ENCODE peak calls at places on chromosomes 12 and 14, in ten cellular contexts. D, M, Z, R, U, Q, A, N, G and H are unnamed samples.

GRCh38 chr12:3152892-3153291 is 75.7 kb downstream of the TSPAN9 start:
- ATAC-seq in D (no peak), M (peak), Z (no peak), R (peak), U (peak), Q (peak), A (peak), N (no peak), G (peak), H (no peak)

GRCh38 chr12:76462668-76463224 is 96.8 kb downstream of the OSBPL8 start:
- ATAC-seq in D (no peak), M (no peak), Z (no peak), R (no peak), U (no peak), Q (no peak), A (peak), N (peak), G (no peak), H (no peak)

GRCh38 chr12:65121049-65121955 is at the start of gene WIF1:
- ATAC-seq in D (peak), M (peak), Z (no peak), R (peak), U (peak), Q (peak), A (peak), N (peak), G (peak), H (peak)

GRCh38 chr12:131598717-131599116 is 112.2 kb upstream of the SFSWAP start:
- ATAC-seq in D (no peak), M (no peak), Z (no peak), R (no peak), U (peak), Q (no peak), A (no peak), N (no peak), G (no peak), H (no peak)

GRCh38 chr12:2307550-2307949 is 254.8 kb downstream of the CACNA1C start:
- ATAC-seq in D (no peak), M (no peak), Z (no peak), R (no peak), U (no peak), Q (no peak), A (no peak), N (no peak), G (no peak), H (no peak)

GRCh38 chr14:103607822-103608221 is 21.2 kb upstream of the KLC1 start:
- ATAC-seq in D (no peak), M (peak), Z (no peak), R (peak), U (no peak), Q (no peak), A (no peak), N (no peak), G (peak), H (no peak)

GRCh38 chr12:77685112-77685511 is 145.6 kb upstream of the NAV3 start:
- ATAC-seq in D (peak), M (no peak), Z (peak), R (peak), U (no peak), Q (peak), A (no peak), N (no peak), G (no peak), H (no peak)

GRCh38 chr12:96335270-96335669 is 65.0 kb downstream of the CDK17 start:
- ATAC-seq in D (no peak), M (no peak), Z (no peak), R (no peak), U (peak), Q (peak), A (peak), N (peak), G (peak), H (no peak)

GRCh38 chr12:75961878-75962277 is 69.7 kb downstream of the PHLDA1 start:
- ATAC-seq in D (no peak), M (no peak), Z (no peak), R (no peak), U (no peak), Q (no peak), A (no peak), N (no peak), G (no peak), H (no peak)

GRCh38 chr14:81384900-81385299 is 15.2 kb downstream of the STON2 start:
- ATAC-seq in D (peak), M (no peak), Z (no peak), R (peak), U (no peak), Q (no peak), A (no peak), N (no peak), G (no peak), H (peak)

GRCh38 chr14:84446250-84446649 is 1083.7 kb upstream of the FLRT2 start:
- ATAC-seq in D (no peak), M (no peak), Z (no peak), R (no peak), U (no peak), Q (no peak), A (no peak), N (no peak), G (no peak), H (no peak)

GRCh38 chr12:457676-458075 is 2.1 kb upstream of the B4GALNT3 start:
- ATAC-seq in D (no peak), M (no peak), Z (no peak), R (no peak), U (no peak), Q (no peak), A (peak), N (no peak), G (no peak), H (no peak)

GRCh38 chr12:93322784-93323183 is 54.9 kb upstream of the NUDT4 start:
- ATAC-seq in D (no peak), M (no peak), Z (no peak), R (no peak), U (no peak), Q (no peak), A (no peak), N (no peak), G (no peak), H (no peak)

GRCh38 chr12:6367065-6367968 is 8.0 kb downstream of the SCNN1A start:
- ATAC-seq in D (peak), M (peak), Z (no peak), R (no peak), U (peak), Q (peak), A (peak), N (peak), G (peak), H (no peak)

GRCh38 chr12:88921890-88922532 is 341.7 kb upstream of the KITLG start:
- ATAC-seq in D (no peak), M (no peak), Z (no peak), R (no peak), U (no peak), Q (no peak), A (no peak), N (no peak), G (no peak), H (no peak)

GRCh38 chr12:95646781-95647184 is 95.5 kb upstream of the USP44 start:
- ATAC-seq in D (no peak), M (no peak), Z (no peak), R (no peak), U (no peak), Q (no peak), A (no peak), N (no peak), G (no peak), H (peak)

GRCh38 chr12:17666641-17667324 is 423.2 kb downstream of the RERGL start:
- ATAC-seq in D (no peak), M (no peak), Z (no peak), R (no peak), U (no peak), Q (no peak), A (no peak), N (no peak), G (no peak), H (peak)

GRCh38 chr14:92584856-92585255 is 71.3 kb downstream of the RIN3 start:
- ATAC-seq in D (no peak), M (no peak), Z (no peak), R (no peak), U (no peak), Q (no peak), A (no peak), N (no peak), G (no peak), H (no peak)

GRCh38 chr12:107597695-107598410 is 87.7 kb upstream of the PWP1 start:
- ATAC-seq in D (no peak), M (peak), Z (no peak), R (no peak), U (no peak), Q (no peak), A (no peak), N (no peak), G (peak), H (no peak)

GRCh38 chr12:69688021-69688420 is 11.1 kb downstream of the BEST3 start:
- ATAC-seq in D (no peak), M (no peak), Z (no peak), R (no peak), U (no peak), Q (no peak), A (no peak), N (no peak), G (no peak), H (no peak)

GRCh38 chr14:68704736-68705720 is 87.8 kb downstream of the ZFP36L1 start:
- ATAC-seq in D (no peak), M (no peak), Z (peak), R (peak), U (no peak), Q (no peak), A (no peak), N (no peak), G (no peak), H (peak)

GRCh38 chr12:126926023-126926600 is 1340.9 kb upstream of the TMEM132C start:
- ATAC-seq in D (no peak), M (no peak), Z (no peak), R (no peak), U (no peak), Q (no peak), A (no peak), N (no peak), G (no peak), H (no peak)

GRCh38 chr12:88305491-88305890 is 163.4 kb downstream of the TMTC3 start:
- ATAC-seq in D (no peak), M (no peak), Z (no peak), R (peak), U (no peak), Q (no peak), A (no peak), N (no peak), G (no peak), H (no peak)

GRCh38 chr14:65321370-65321875 is 91.1 kb upstream of the FUT8 start:
- ATAC-seq in D (no peak), M (no peak), Z (no peak), R (no peak), U (peak), Q (peak), A (peak), N (peak), G (peak), H (no peak)

GRCh38 chr12:12091977-12092663 is 21.4 kb downstream of the BCL2L14 start:
- ATAC-seq in D (no peak), M (no peak), Z (no peak), R (peak), U (no peak), Q (no peak), A (no peak), N (no peak), G (no peak), H (peak)

GRCh38 chr12:52442600-52443061 is 8.5 kb upstream of the KRT75 start:
- ATAC-seq in D (peak), M (no peak), Z (no peak), R (peak), U (no peak), Q (no peak), A (no peak), N (no peak), G (no peak), H (no peak)

GRCh38 chr12:517538-517937 is 57.8 kb downstream of the B4GALNT3 start:
- ATAC-seq in D (no peak), M (no peak), Z (no peak), R (no peak), U (no peak), Q (no peak), A (no peak), N (no peak), G (no peak), H (no peak)

GRCh38 chr14:91159182-91159581 is 45.3 kb downstream of the DGLUCY start:
- ATAC-seq in D (no peak), M (no peak), Z (no peak), R (no peak), U (no peak), Q (no peak), A (no peak), N (no peak), G (no peak), H (no peak)

GRCh38 chr12:82635263-82635662 is 51.4 kb upstream of the TMTC2 start:
- ATAC-seq in D (no peak), M (no peak), Z (no peak), R (no peak), U (no peak), Q (no peak), A (no peak), N (no peak), G (no peak), H (no peak)

GRCh38 chr12:70366581-70367267 is 634 bp downstream of the KCNMB4 start:
- ATAC-seq in D (peak), M (peak), Z (peak), R (peak), U (peak), Q (peak), A (peak), N (peak), G (peak), H (peak)

GRCh38 chr12:119696943-119697342 is 29.0 kb downstream of the PRKAB1 start:
- ATAC-seq in D (no peak), M (no peak), Z (no peak), R (no peak), U (no peak), Q (no peak), A (no peak), N (no peak), G (no peak), H (no peak)

GRCh38 chr12:98838282-98838681 is 193.2 kb downstream of the APAF1 start:
- ATAC-seq in D (no peak), M (no peak), Z (no peak), R (no peak), U (no peak), Q (no peak), A (no peak), N (no peak), G (no peak), H (no peak)

GRCh38 chr12:118500302-118500701 is 123.9 kb downstream of the SUDS3 start:
- ATAC-seq in D (peak), M (no peak), Z (peak), R (peak), U (no peak), Q (no peak), A (no peak), N (no peak), G (no peak), H (peak)

GRCh38 chr14:93965287-93965821 is 11.0 kb downstream of the ASB2 start:
- ATAC-seq in D (no peak), M (no peak), Z (no peak), R (no peak), U (no peak), Q (no peak), A (no peak), N (no peak), G (no peak), H (peak)